ENCODE peak calls at places on chromosomes 11 and 22, in ten cellular contexts. One of them, this sample, is unnamed.

GRCh38 chr22:28629420-28630184 is 50.0 kb downstream of the TTC28 start:
- DNase-seq in BE2C: no peak
- DNase-seq in lower lobe of right lung: no peak
- DNase-seq in RWPE1: no peak
- DNase-seq in NCI-H1092 treated with DMSO at 0.1 percent for 48 hours: no peak
- DNase-seq in NAMALWA: peak; percentile 14
- DNase-seq in ACHN: peak; percentile 0
- DNase-seq in activated gamma-delta T cell treated with anti-CD3 and anti-CD28 coated beads, Interleukin-2, amount 50 U/mL, for 16 hours: no peak
- DNase-seq in nucleus accumbens: no peak
- DNase-seq in activated naive CD4-positive, alpha-beta T cell: no peak
- DNase-seq in this sample: no peak

GRCh38 chr11:17734418-17734911 is at the start of gene KCNC1:
- DNase-seq in BE2C: peak; percentile 73
- DNase-seq in lower lobe of right lung: no peak
- DNase-seq in RWPE1: no peak
- DNase-seq in NCI-H1092 treated with DMSO at 0.1 percent for 48 hours: peak; percentile 54
- DNase-seq in NAMALWA: no peak
- DNase-seq in ACHN: peak; percentile 42
- DNase-seq in activated gamma-delta T cell treated with anti-CD3 and anti-CD28 coated beads, Interleukin-2, amount 50 U/mL, for 16 hours: no peak
- DNase-seq in nucleus accumbens: no peak
- DNase-seq in activated naive CD4-positive, alpha-beta T cell: no peak
- DNase-seq in this sample: peak; percentile 28

GRCh38 chr11:123549901-123550619 is 104.4 kb downstream of the SCN3B start:
- DNase-seq in BE2C: no peak
- DNase-seq in lower lobe of right lung: no peak
- DNase-seq in RWPE1: no peak
- DNase-seq in NCI-H1092 treated with DMSO at 0.1 percent for 48 hours: no peak
- DNase-seq in NAMALWA: no peak
- DNase-seq in ACHN: no peak
- DNase-seq in activated gamma-delta T cell treated with anti-CD3 and anti-CD28 coated beads, Interleukin-2, amount 50 U/mL, for 16 hours: no peak
- DNase-seq in nucleus accumbens: no peak
- DNase-seq in activated naive CD4-positive, alpha-beta T cell: no peak
- DNase-seq in this sample: no peak

GRCh38 chr22:34808618-34809017 is 257.3 kb upstream of the ISX start:
- DNase-seq in BE2C: no peak
- DNase-seq in lower lobe of right lung: no peak
- DNase-seq in RWPE1: no peak
- DNase-seq in NCI-H1092 treated with DMSO at 0.1 percent for 48 hours: no peak
- DNase-seq in NAMALWA: no peak
- DNase-seq in ACHN: peak; percentile 21
- DNase-seq in activated gamma-delta T cell treated with anti-CD3 and anti-CD28 coated beads, Interleukin-2, amount 50 U/mL, for 16 hours: no peak
- DNase-seq in nucleus accumbens: no peak
- DNase-seq in activated naive CD4-positive, alpha-beta T cell: no peak
- DNase-seq in this sample: no peak

GRCh38 chr22:35883028-35883620 is 145.5 kb downstream of the RBFOX2 start:
- DNase-seq in BE2C: no peak
- DNase-seq in lower lobe of right lung: no peak
- DNase-seq in RWPE1: no peak
- DNase-seq in NCI-H1092 treated with DMSO at 0.1 percent for 48 hours: no peak
- DNase-seq in NAMALWA: no peak
- DNase-seq in ACHN: peak; percentile 7
- DNase-seq in activated gamma-delta T cell treated with anti-CD3 and anti-CD28 coated beads, Interleukin-2, amount 50 U/mL, for 16 hours: no peak
- DNase-seq in nucleus accumbens: no peak
- DNase-seq in activated naive CD4-positive, alpha-beta T cell: no peak
- DNase-seq in this sample: no peak

GRCh38 chr11:1310772-1311468 is 1.5 kb upstream of the TOLLIP start:
- DNase-seq in BE2C: no peak
- DNase-seq in lower lobe of right lung: no peak
- DNase-seq in RWPE1: no peak
- DNase-seq in NCI-H1092 treated with DMSO at 0.1 percent for 48 hours: no peak
- DNase-seq in NAMALWA: peak; percentile 83
- DNase-seq in ACHN: no peak
- DNase-seq in activated gamma-delta T cell treated with anti-CD3 and anti-CD28 coated beads, Interleukin-2, amount 50 U/mL, for 16 hours: peak; percentile 51
- DNase-seq in nucleus accumbens: no peak
- DNase-seq in activated naive CD4-positive, alpha-beta T cell: no peak
- DNase-seq in this sample: no peak

GRCh38 chr11:8810331-8811301 is 100.4 kb upstream of the AKIP1 start:
- DNase-seq in BE2C: peak; percentile 65
- DNase-seq in lower lobe of right lung: peak; percentile 86
- DNase-seq in RWPE1: peak; percentile 85
- DNase-seq in NCI-H1092 treated with DMSO at 0.1 percent for 48 hours: peak; percentile 84
- DNase-seq in NAMALWA: no peak
- DNase-seq in ACHN: peak; percentile 70
- DNase-seq in activated gamma-delta T cell treated with anti-CD3 and anti-CD28 coated beads, Interleukin-2, amount 50 U/mL, for 16 hours: no peak
- DNase-seq in nucleus accumbens: peak; percentile 68
- DNase-seq in activated naive CD4-positive, alpha-beta T cell: no peak
- DNase-seq in this sample: peak; percentile 68

GRCh38 chr22:19853879-19854777 is 546 bp downstream of the GNB1L start:
- DNase-seq in BE2C: no peak
- DNase-seq in lower lobe of right lung: peak; percentile 53
- DNase-seq in RWPE1: no peak
- DNase-seq in NCI-H1092 treated with DMSO at 0.1 percent for 48 hours: no peak
- DNase-seq in NAMALWA: peak; percentile 40
- DNase-seq in ACHN: peak; percentile 5
- DNase-seq in activated gamma-delta T cell treated with anti-CD3 and anti-CD28 coated beads, Interleukin-2, amount 50 U/mL, for 16 hours: no peak
- DNase-seq in nucleus accumbens: no peak
- DNase-seq in activated naive CD4-positive, alpha-beta T cell: no peak
- DNase-seq in this sample: no peak

GRCh38 chr11:108538022-108538424 is 39.8 kb upstream of the POGLUT3 start:
- DNase-seq in BE2C: no peak
- DNase-seq in lower lobe of right lung: peak; percentile 75
- DNase-seq in RWPE1: no peak
- DNase-seq in NCI-H1092 treated with DMSO at 0.1 percent for 48 hours: peak; percentile 12
- DNase-seq in NAMALWA: no peak
- DNase-seq in ACHN: no peak
- DNase-seq in activated gamma-delta T cell treated with anti-CD3 and anti-CD28 coated beads, Interleukin-2, amount 50 U/mL, for 16 hours: no peak
- DNase-seq in nucleus accumbens: no peak
- DNase-seq in activated naive CD4-positive, alpha-beta T cell: no peak
- DNase-seq in this sample: no peak

GRCh38 chr11:41978951-41979350 is 519.5 kb upstream of the LRRC4C start:
- DNase-seq in BE2C: no peak
- DNase-seq in lower lobe of right lung: no peak
- DNase-seq in RWPE1: no peak
- DNase-seq in NCI-H1092 treated with DMSO at 0.1 percent for 48 hours: no peak
- DNase-seq in NAMALWA: no peak
- DNase-seq in ACHN: no peak
- DNase-seq in activated gamma-delta T cell treated with anti-CD3 and anti-CD28 coated beads, Interleukin-2, amount 50 U/mL, for 16 hours: no peak
- DNase-seq in nucleus accumbens: no peak
- DNase-seq in activated naive CD4-positive, alpha-beta T cell: no peak
- DNase-seq in this sample: no peak

GRCh38 chr11:122032317-122032716 is 83.7 kb downstream of the BLID start:
- DNase-seq in BE2C: no peak
- DNase-seq in lower lobe of right lung: no peak
- DNase-seq in RWPE1: no peak
- DNase-seq in NCI-H1092 treated with DMSO at 0.1 percent for 48 hours: no peak
- DNase-seq in NAMALWA: no peak
- DNase-seq in ACHN: no peak
- DNase-seq in activated gamma-delta T cell treated with anti-CD3 and anti-CD28 coated beads, Interleukin-2, amount 50 U/mL, for 16 hours: no peak
- DNase-seq in nucleus accumbens: no peak
- DNase-seq in activated naive CD4-positive, alpha-beta T cell: no peak
- DNase-seq in this sample: no peak

GRCh38 chr11:45765836-45766235 is 39.1 kb upstream of the SLC35C1 start:
- DNase-seq in BE2C: no peak
- DNase-seq in lower lobe of right lung: no peak
- DNase-seq in RWPE1: no peak
- DNase-seq in NCI-H1092 treated with DMSO at 0.1 percent for 48 hours: no peak
- DNase-seq in NAMALWA: no peak
- DNase-seq in ACHN: no peak
- DNase-seq in activated gamma-delta T cell treated with anti-CD3 and anti-CD28 coated beads, Interleukin-2, amount 50 U/mL, for 16 hours: no peak
- DNase-seq in nucleus accumbens: no peak
- DNase-seq in activated naive CD4-positive, alpha-beta T cell: no peak
- DNase-seq in this sample: no peak

GRCh38 chr22:33299245-33299956 is 241.2 kb upstream of the SYN3 start:
- DNase-seq in BE2C: no peak
- DNase-seq in lower lobe of right lung: no peak
- DNase-seq in RWPE1: no peak
- DNase-seq in NCI-H1092 treated with DMSO at 0.1 percent for 48 hours: peak; percentile 21
- DNase-seq in NAMALWA: peak; percentile 97
- DNase-seq in ACHN: peak; percentile 83
- DNase-seq in activated gamma-delta T cell treated with anti-CD3 and anti-CD28 coated beads, Interleukin-2, amount 50 U/mL, for 16 hours: no peak
- DNase-seq in nucleus accumbens: no peak
- DNase-seq in activated naive CD4-positive, alpha-beta T cell: no peak
- DNase-seq in this sample: no peak

GRCh38 chr22:30892286-30892685 is 76.3 kb downstream of the MORC2 start:
- DNase-seq in BE2C: no peak
- DNase-seq in lower lobe of right lung: no peak
- DNase-seq in RWPE1: no peak
- DNase-seq in NCI-H1092 treated with DMSO at 0.1 percent for 48 hours: no peak
- DNase-seq in NAMALWA: no peak
- DNase-seq in ACHN: no peak
- DNase-seq in activated gamma-delta T cell treated with anti-CD3 and anti-CD28 coated beads, Interleukin-2, amount 50 U/mL, for 16 hours: no peak
- DNase-seq in nucleus accumbens: no peak
- DNase-seq in activated naive CD4-positive, alpha-beta T cell: no peak
- DNase-seq in this sample: no peak

GRCh38 chr11:77287615-77288273 is 13.7 kb downstream of the GDPD4 start:
- DNase-seq in BE2C: no peak
- DNase-seq in lower lobe of right lung: no peak
- DNase-seq in RWPE1: peak; percentile 84
- DNase-seq in NCI-H1092 treated with DMSO at 0.1 percent for 48 hours: no peak
- DNase-seq in NAMALWA: no peak
- DNase-seq in ACHN: peak; percentile 8
- DNase-seq in activated gamma-delta T cell treated with anti-CD3 and anti-CD28 coated beads, Interleukin-2, amount 50 U/mL, for 16 hours: no peak
- DNase-seq in nucleus accumbens: no peak
- DNase-seq in activated naive CD4-positive, alpha-beta T cell: no peak
- DNase-seq in this sample: no peak

GRCh38 chr11:89487016-89487415 is 4.2 kb downstream of the NOX4 start:
- DNase-seq in BE2C: no peak
- DNase-seq in lower lobe of right lung: no peak
- DNase-seq in RWPE1: no peak
- DNase-seq in NCI-H1092 treated with DMSO at 0.1 percent for 48 hours: no peak
- DNase-seq in NAMALWA: no peak
- DNase-seq in ACHN: no peak
- DNase-seq in activated gamma-delta T cell treated with anti-CD3 and anti-CD28 coated beads, Interleukin-2, amount 50 U/mL, for 16 hours: no peak
- DNase-seq in nucleus accumbens: no peak
- DNase-seq in activated naive CD4-positive, alpha-beta T cell: no peak
- DNase-seq in this sample: no peak

GRCh38 chr11:65915821-65916251 is 3.0 kb downstream of the C11orf68 start:
- DNase-seq in BE2C: peak; percentile 81
- DNase-seq in lower lobe of right lung: peak; percentile 69
- DNase-seq in RWPE1: peak; percentile 95
- DNase-seq in NCI-H1092 treated with DMSO at 0.1 percent for 48 hours: no peak
- DNase-seq in NAMALWA: no peak
- DNase-seq in ACHN: peak; percentile 97
- DNase-seq in activated gamma-delta T cell treated with anti-CD3 and anti-CD28 coated beads, Interleukin-2, amount 50 U/mL, for 16 hours: no peak
- DNase-seq in nucleus accumbens: no peak
- DNase-seq in activated naive CD4-positive, alpha-beta T cell: no peak
- DNase-seq in this sample: no peak

GRCh38 chr11:103671143-103671651 is 365.2 kb upstream of the DDI1 start:
- DNase-seq in BE2C: no peak
- DNase-seq in lower lobe of right lung: no peak
- DNase-seq in RWPE1: no peak
- DNase-seq in NCI-H1092 treated with DMSO at 0.1 percent for 48 hours: no peak
- DNase-seq in NAMALWA: no peak
- DNase-seq in ACHN: no peak
- DNase-seq in activated gamma-delta T cell treated with anti-CD3 and anti-CD28 coated beads, Interleukin-2, amount 50 U/mL, for 16 hours: no peak
- DNase-seq in nucleus accumbens: no peak
- DNase-seq in activated naive CD4-positive, alpha-beta T cell: no peak
- DNase-seq in this sample: no peak

GRCh38 chr22:33985506-33985905 is 65.2 kb upstream of the LARGE1 start:
- DNase-seq in BE2C: no peak
- DNase-seq in lower lobe of right lung: no peak
- DNase-seq in RWPE1: no peak
- DNase-seq in NCI-H1092 treated with DMSO at 0.1 percent for 48 hours: no peak
- DNase-seq in NAMALWA: no peak
- DNase-seq in ACHN: no peak
- DNase-seq in activated gamma-delta T cell treated with anti-CD3 and anti-CD28 coated beads, Interleukin-2, amount 50 U/mL, for 16 hours: no peak
- DNase-seq in nucleus accumbens: no peak
- DNase-seq in activated naive CD4-positive, alpha-beta T cell: no peak
- DNase-seq in this sample: no peak

GRCh38 chr11:118009821-118010737 is 23.9 kb downstream of the IL10RA start:
- DNase-seq in BE2C: no peak
- DNase-seq in lower lobe of right lung: no peak
- DNase-seq in RWPE1: no peak
- DNase-seq in NCI-H1092 treated with DMSO at 0.1 percent for 48 hours: no peak
- DNase-seq in NAMALWA: peak; percentile 80
- DNase-seq in ACHN: no peak
- DNase-seq in activated gamma-delta T cell treated with anti-CD3 and anti-CD28 coated beads, Interleukin-2, amount 50 U/mL, for 16 hours: no peak
- DNase-seq in nucleus accumbens: no peak
- DNase-seq in activated naive CD4-positive, alpha-beta T cell: no peak
- DNase-seq in this sample: no peak

This sample was measured in anterior cingulate cortex.